ENCODE peak calls at places on chromosomes 3 and 15, in five cellular contexts. A, Q, E, K and C are unnamed samples.

GRCh38 chr3:77799280-77799679 is 759.4 kb downstream of the ROBO2 start:
- DNase-seq in A (no peak), Q (no peak), E (no peak), K (no peak), C (no peak)

GRCh38 chr15:92638291-92638708 is 17.3 kb downstream of the FAM174B start:
- DNase-seq in A (no peak), Q (no peak), E (no peak), K (no peak), C (no peak)

GRCh38 chr3:183073839-183074615 is 25.3 kb downstream of the MCCC1 start:
- DNase-seq in A (peak), Q (peak), E (no peak), K (no peak), C (no peak)

GRCh38 chr3:62167566-62168262 is 205.6 kb downstream of the FEZF2 start:
- DNase-seq in A (peak), Q (no peak), E (no peak), K (no peak), C (no peak)

GRCh38 chr3:190012314-190012782 is 108.3 kb downstream of the P3H2 start:
- DNase-seq in A (peak), Q (peak), E (no peak), K (no peak), C (no peak)

GRCh38 chr3:69605849-69606248 is 133.4 kb upstream of the MITF start:
- DNase-seq in A (no peak), Q (no peak), E (no peak), K (no peak), C (no peak)

GRCh38 chr15:65368646-65369045 is 9.2 kb downstream of the IGDCC3 start:
- DNase-seq in A (no peak), Q (no peak), E (no peak), K (no peak), C (no peak)

GRCh38 chr15:48966595-48967301 is 3.0 kb upstream of the SHC4 start:
- DNase-seq in A (peak), Q (peak), E (no peak), K (no peak), C (no peak)

GRCh38 chr15:61521961-61522360 is 292.9 kb upstream of the RORA start:
- DNase-seq in A (peak), Q (no peak), E (no peak), K (no peak), C (no peak)

GRCh38 chr3:163508212-163508611 is 1570.1 kb downstream of the SI start:
- DNase-seq in A (no peak), Q (no peak), E (no peak), K (no peak), C (no peak)

GRCh38 chr15:68258684-68259083 is 18.9 kb upstream of the FEM1B start:
- DNase-seq in A (no peak), Q (no peak), E (no peak), K (no peak), C (no peak)